ENCODE peak calls at places on chromosome 9, in seven cellular contexts. J, R, K, N, V, T and S are unnamed samples.

GRCh38 chr9:133571896-133572595 is 37.1 kb downstream of the FAM163B start:
- DNase-seq in J (no peak), V (no peak), K (no peak), N (no peak), T (no peak), R (no peak), S (no peak)

GRCh38 chr9:88077071-88077617 is 61.1 kb downstream of the SPATA31C2 start:
- DNase-seq in N (no peak), K (peak; percentile 6), V (no peak), J (no peak), R (no peak), T (no peak), S (no peak)

GRCh38 chr9:105637787-105638395 is 24.4 kb upstream of the TAL2 start:
- DNase-seq in J (no peak), T (no peak), K (peak; percentile 48), R (no peak), N (no peak), V (no peak), S (no peak)

GRCh38 chr9:12554636-12555035 is 138.5 kb upstream of the TYRP1 start:
- DNase-seq in T (no peak), V (no peak), J (no peak), N (no peak), R (peak; percentile 37), K (peak; percentile 56), S (no peak)

GRCh38 chr9:6645153-6646027 is at the start of gene GLDC:
- DNase-seq in J (peak; percentile 91), N (peak; percentile 50), R (no peak), V (peak; percentile 66), T (no peak), K (peak; percentile 97), S (no peak)

GRCh38 chr9:97853844-97854695 is 1.0 kb downstream of the FOXE1 start:
- DNase-seq in K (peak; percentile 82), J (no peak), V (no peak), T (no peak), R (peak; percentile 30), N (no peak), S (no peak)

GRCh38 chr9:22395585-22396205 is 50.9 kb upstream of the DMRTA1 start:
- DNase-seq in R (peak; percentile 3), J (no peak), T (no peak), K (no peak), N (no peak), V (no peak), S (no peak)

GRCh38 chr9:121861501-121862180 is 210.2 kb downstream of the DAB2IP start:
- DNase-seq in V (no peak), T (peak; percentile 90), N (no peak), K (peak; percentile 71), R (no peak), J (peak; percentile 38), S (no peak)

GRCh38 chr9:128918921-128919320 is 1.9 kb upstream of the PHYHD1 start:
- DNase-seq in V (no peak), R (no peak), T (no peak), N (no peak), J (no peak), K (no peak), S (no peak)

GRCh38 chr9:124764774-124765438 is 6.2 kb downstream of the NR6A1 start:
- DNase-seq in T (no peak), K (peak; percentile 40), J (peak; percentile 52), R (peak; percentile 39), V (no peak), N (no peak), S (no peak)

GRCh38 chr9:29514336-29514735 is 1941.1 kb upstream of the C9orf72 start:
- DNase-seq in R (no peak), T (no peak), N (no peak), K (peak; percentile 54), V (no peak), J (no peak), S (no peak)

GRCh38 chr9:110864011-110864410 is 174.3 kb downstream of the LPAR1 start:
- DNase-seq in K (no peak), R (no peak), N (no peak), J (no peak), T (no peak), V (no peak), S (no peak)

GRCh38 chr9:2919347-2919746 is 75.5 kb upstream of the PUM3 start:
- DNase-seq in N (no peak), T (no peak), K (no peak), J (no peak), V (peak; percentile 4), R (peak; percentile 33), S (no peak)

GRCh38 chr9:14961372-14962068 is 51.3 kb upstream of the FREM1 start:
- DNase-seq in V (no peak), T (no peak), K (peak; percentile 32), N (no peak), R (no peak), J (no peak), S (no peak)

GRCh38 chr9:79883073-79883645 is 311.4 kb downstream of the TLE4 start:
- DNase-seq in K (no peak), N (no peak), V (no peak), R (no peak), J (no peak), T (no peak), S (no peak)

DNA sequence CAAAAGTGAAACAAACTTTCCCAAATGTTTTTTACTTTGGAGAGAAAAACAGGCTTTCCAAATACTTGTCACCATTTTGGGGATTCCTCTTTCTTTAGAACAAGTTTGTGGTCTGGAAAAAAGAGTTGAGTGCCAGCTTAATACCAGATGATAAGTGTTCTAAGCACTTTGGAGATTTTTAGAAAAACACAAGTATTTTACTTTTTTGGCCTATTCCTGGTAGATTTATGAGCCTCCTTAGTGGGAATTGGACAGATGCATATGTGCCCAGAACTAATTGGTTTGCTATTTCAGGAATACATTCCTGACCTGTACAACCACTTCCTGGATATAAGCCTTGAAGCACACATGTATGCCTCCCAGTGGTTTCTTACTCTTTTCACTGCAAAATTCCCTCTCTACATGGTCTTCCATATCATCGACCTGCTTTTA is 40.5 kb downstream of the GPR21 start:
- DNase-seq in J (no peak), V (no peak), T (no peak), K (no peak), R (peak; percentile 60), N (no peak), S (no peak)
- TF ChIP-seq CTCF in J (no peak), V (no peak), T (no peak), K (no peak), R (no peak), N (no peak), S (no peak)

DNA sequence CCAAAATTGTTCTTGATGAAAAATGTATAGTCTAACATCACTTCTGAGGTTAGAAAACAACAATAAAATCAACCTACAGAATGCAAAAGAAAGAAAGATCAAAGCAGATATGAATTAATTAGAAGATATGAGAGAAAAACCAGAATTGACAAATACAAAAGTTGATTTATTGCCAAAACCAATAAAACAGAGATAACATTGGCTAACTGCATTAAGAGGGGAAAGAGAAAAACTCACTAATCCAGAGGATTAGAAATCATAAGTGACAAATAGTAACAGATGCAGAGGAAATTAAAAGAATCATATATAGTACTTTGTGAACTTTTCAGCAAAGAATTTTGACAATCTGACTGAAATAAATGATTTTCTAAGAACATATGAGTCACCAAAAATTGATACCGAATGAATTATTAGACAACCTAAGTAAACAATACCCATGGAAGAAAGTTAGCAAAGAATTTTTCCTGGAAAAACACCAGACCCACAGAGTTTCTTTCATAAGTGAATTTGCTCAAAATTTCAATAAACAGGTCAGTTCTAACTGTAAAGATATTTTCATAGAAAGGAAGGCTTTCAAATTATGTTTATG is 167.7 kb downstream of the AOPEP start:
- DNase-seq in N (no peak), K (no peak), T (no peak), V (no peak), R (peak; percentile 38), J (no peak), S (no peak)
- TF ChIP-seq CTCF in N (no peak), K (no peak), T (no peak), V (no peak), R (no peak), J (no peak), S (no peak)

DNA sequence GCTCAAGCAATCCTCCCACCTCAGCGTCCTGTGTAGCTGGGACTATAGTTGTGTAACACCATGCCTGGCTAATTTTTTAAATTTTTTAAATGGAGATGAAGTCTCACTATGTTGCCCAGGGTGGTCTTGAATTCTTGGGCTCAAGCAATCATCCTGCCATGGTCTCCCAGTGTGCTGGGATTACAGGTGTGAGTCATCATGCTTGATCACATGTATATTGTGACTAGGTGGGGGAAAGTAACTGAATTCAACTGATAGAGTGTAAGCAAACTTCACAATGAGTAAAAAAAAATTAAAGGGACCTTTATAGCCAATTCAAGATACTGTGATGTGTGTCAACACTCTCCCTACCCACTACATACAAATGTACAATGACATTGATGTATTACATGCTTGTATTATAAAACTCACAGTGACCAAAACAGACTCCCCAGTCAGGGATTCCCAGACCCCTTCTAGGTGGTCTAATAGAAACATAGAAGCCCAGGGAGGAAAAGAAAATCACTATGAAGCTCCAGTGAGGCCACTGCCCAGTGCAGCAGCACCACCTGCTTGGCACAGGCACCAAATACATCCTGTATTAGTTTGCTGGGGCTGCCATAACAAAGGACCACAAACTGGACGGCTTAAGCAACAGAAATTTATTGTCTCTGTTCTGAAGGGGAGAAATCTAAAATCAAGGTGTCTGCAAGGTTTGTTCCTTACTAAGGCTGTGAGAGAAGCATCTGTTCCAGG is 8.8 kb downstream of the PLGRKT start:
- DNase-seq in T (no peak), R (no peak), V (no peak), N (no peak), J (no peak), K (no peak), S (no peak)
- TF ChIP-seq CTCF in T (no peak), R (no peak), V (no peak), N (no peak), J (no peak), K (no peak), S (no peak)

GRCh38 chr9:37669232-37669631 is 18.5 kb downstream of the FRMPD1 start:
- DNase-seq in N (no peak), T (no peak), V (no peak), J (no peak), R (no peak), K (peak; percentile 45), S (no peak)

GRCh38 chr9:37663926-37664325 is 13.2 kb downstream of the FRMPD1 start:
- DNase-seq in J (no peak), K (no peak), T (no peak), V (no peak), R (no peak), N (no peak), S (no peak)

DNA sequence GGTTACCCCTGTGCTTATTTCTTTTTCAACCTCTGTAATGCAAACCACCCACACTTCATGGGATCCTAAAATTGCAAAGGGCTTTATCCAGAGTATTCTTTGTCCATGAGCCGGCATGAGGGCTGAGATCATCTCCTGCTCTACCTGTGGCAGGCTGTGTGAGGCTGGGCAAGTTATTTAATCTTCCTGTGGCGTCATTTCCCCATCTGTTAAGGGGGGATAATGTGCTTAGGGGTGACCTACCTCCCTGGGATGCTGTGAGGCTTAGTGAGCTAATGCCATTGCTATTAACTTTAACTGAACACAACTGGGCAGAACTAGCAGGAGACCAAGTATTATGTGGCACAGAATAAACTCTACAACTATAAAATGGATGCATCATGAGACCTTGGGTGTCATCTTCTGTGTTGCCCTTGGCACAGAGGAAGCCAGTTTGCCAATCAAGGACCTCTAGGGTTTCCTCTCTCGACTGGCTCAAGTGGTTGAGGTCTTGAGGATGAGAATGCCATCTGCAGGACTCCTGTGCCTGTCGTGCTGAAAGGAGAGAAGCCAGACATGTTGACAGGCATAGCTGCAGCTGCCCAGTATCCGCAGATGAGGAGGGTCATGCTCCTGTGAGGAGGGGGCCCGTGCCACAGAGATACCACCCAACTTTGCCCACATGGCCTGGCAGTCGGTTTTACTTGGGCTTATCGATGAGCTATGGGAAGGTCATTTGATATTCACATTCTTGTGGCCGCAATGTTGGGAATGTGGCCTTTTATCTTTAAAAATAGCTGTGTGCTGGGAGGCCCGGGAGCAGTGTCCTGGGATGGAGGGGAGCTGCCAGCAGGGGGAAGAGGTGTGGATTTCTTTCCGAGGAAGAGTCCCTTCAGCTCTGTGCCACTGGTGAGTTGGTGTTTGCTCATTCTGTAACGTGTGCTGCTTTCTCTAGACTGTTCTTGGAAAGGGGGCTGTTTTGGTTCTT is 17.2 kb downstream of the FRMPD1 start:
- DNase-seq in N (no peak), R (no peak), T (no peak), J (no peak), V (no peak), K (peak; percentile 87), S (no peak)
- TF ChIP-seq CTCF in N (peak; percentile 47), R (peak; percentile 13), T (no peak), J (no peak), V (no peak), K (peak; percentile 49), S (no peak)